ENCODE peak calls at places on chromosomes 12 and 14, in five cellular contexts. D is PC-3, Q is HCT116, L is heart left ventricle, M is uterus. Y is an unnamed sample.
A peak's percentile ranks its signal among the peaks of the same experiment; 100 is the strongest.

GRCh38 chr12:10364839-10365681 is 24.8 kb downstream of the KLRK1 start:
- DNase-seq in M (peak; percentile 61), Q (peak; percentile 71), L (no peak), D (peak; percentile 79), Y (no peak)

GRCh38 chr12:2161478-2161877 is 108.7 kb downstream of the CACNA1C start:
- DNase-seq in Q (no peak), M (peak; percentile 85), L (peak; percentile 79), D (peak; percentile 18), Y (no peak)

GRCh38 chr14:73462078-73462715 is 3.9 kb upstream of the NUMB start:
- DNase-seq in D (no peak), L (peak; percentile 67), M (peak; percentile 26), Q (no peak), Y (no peak)

GRCh38 chr14:104378636-104379225 is 200.8 kb upstream of the C14orf180 start:
- DNase-seq in L (no peak), M (no peak), D (no peak), Q (no peak), Y (no peak)

GRCh38 chr12:51593539-51593938 is 2.5 kb downstream of the SCN8A start:
- DNase-seq in L (no peak), Q (no peak), D (peak; percentile 47), M (no peak), Y (peak; percentile 32)

GRCh38 chr14:64137657-64138290 is 156.4 kb downstream of the ESR2 start:
- DNase-seq in M (no peak), D (peak; percentile 64), Q (no peak), L (no peak), Y (no peak)

GRCh38 chr14:94021416-94022157 is 4.6 kb upstream of the OTUB2 start:
- DNase-seq in D (no peak), Q (no peak), L (no peak), M (no peak), Y (no peak)

GRCh38 chr12:12779529-12779928 is 5.9 kb upstream of the APOLD1 start:
- DNase-seq in D (peak; percentile 90), L (no peak), Q (no peak), M (no peak), Y (peak; percentile 47)

GRCh38 chr12:93763746-93764147 is 86.6 kb downstream of the CRADD start:
- DNase-seq in D (peak; percentile 52), Q (no peak), L (no peak), M (no peak), Y (no peak)

GRCh38 chr12:93762912-93763311 is 85.7 kb downstream of the CRADD start:
- DNase-seq in L (no peak), M (no peak), Q (no peak), D (no peak), Y (no peak)

GRCh38 chr12:93766371-93766770 is 89.2 kb downstream of the CRADD start:
- DNase-seq in L (no peak), D (no peak), M (no peak), Q (no peak), Y (no peak)

GRCh38 chr12:93767524-93767863 is 90.3 kb downstream of the CRADD start:
- DNase-seq in L (no peak), Q (no peak), M (no peak), D (no peak), Y (no peak)

GRCh38 chr12:93766802-93767523 is 89.8 kb downstream of the CRADD start:
- DNase-seq in M (no peak), Q (no peak), L (no peak), D (peak; percentile 85), Y (no peak)
- TF ChIP-seq CTCF in M (peak; percentile 79), Q (peak; percentile 53), L (peak; percentile 73), D (peak; percentile 93), Y (peak; percentile 45)

GRCh38 chr14:100320157-100320856 is 2.8 kb upstream of the SLC25A47 start:
- DNase-seq in L (no peak), Q (no peak), D (no peak), M (no peak), Y (no peak)
- H3K4me3 ChIP-seq in L (no peak overlapping the region), Q (no peak overlapping the region), D (no peak overlapping the region), M (no peak overlapping the region), Y (no peak overlapping the region)

DNA sequence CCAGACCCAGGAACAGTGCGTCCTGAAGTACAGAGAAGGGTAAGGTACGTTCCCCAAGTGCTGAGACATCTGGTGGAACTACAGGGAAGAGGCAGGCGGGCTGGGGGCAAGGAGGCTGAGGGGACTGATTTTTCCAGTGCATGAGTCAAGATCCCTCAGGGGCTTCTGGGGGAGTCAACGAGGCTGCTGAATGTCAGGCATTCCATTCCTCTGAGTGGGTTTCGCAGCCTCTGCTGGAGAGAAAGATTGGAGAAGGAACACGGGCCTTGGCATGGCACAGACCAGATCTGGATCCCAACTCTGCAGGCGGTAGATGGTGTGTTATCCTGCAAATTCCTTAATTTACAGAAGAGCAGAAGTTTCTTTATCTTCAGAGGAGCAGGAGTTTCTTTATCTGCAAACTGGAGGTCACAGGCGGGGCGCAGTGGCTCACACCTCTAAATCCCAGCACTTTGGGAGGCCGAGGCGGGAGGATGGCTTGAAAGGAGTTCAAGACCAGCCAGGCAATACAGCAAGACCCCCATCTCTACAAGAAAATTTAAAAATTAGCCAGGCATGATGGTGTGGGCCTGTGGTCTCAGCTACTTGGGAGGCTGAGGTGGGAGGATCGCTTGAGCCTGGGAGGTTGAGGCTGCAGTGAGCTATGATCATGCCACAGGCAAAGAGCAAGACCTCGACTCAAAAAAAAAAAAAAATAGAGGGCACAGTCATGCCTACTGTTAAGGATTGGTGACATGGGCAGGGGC is 132.6 kb upstream of the MAP1LC3B2 start:
- DNase-seq in Q (peak; percentile 87), M (peak; percentile 88), L (no peak), D (peak; percentile 99), Y (peak; percentile 91)
- TF ChIP-seq CTCF in Q (no peak), M (peak; percentile 18), L (no peak), D (peak; percentile 71), Y (peak; percentile 66)

DNA sequence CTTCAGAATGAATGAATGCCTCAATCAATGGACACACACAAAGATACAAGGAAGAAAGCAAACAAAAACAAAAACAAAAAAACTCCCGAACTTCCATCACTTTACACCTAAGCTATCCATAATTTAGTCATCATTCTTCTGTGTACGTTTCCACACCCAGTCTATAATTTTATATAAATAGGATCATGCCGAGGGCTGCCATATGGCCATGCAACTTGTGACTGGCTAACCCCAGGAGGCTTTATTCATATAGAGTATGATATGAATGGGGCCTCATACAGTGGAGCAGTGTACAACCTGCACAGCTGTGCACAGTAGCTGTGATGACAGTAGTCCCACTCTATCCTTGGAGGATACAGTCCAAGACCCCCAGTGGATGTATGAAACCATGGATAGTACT is 365.7 kb downstream of the TMEM132D start:
- DNase-seq in L (no peak), D (no peak), M (no peak), Q (no peak), Y (no peak)
- H3K4me3 ChIP-seq in L (no peak overlapping the region), D (no peak overlapping the region), M (no peak overlapping the region), Q (no peak overlapping the region), Y (no peak overlapping the region)

GRCh38 chr12:129885287-129885686 is 18.5 kb downstream of the TMEM132D start:
- DNase-seq in L (no peak), D (no peak), M (no peak), Q (no peak), Y (no peak)
- TF ChIP-seq CTCF in L (no peak), D (no peak), M (no peak), Q (no peak), Y (no peak)

DNA sequence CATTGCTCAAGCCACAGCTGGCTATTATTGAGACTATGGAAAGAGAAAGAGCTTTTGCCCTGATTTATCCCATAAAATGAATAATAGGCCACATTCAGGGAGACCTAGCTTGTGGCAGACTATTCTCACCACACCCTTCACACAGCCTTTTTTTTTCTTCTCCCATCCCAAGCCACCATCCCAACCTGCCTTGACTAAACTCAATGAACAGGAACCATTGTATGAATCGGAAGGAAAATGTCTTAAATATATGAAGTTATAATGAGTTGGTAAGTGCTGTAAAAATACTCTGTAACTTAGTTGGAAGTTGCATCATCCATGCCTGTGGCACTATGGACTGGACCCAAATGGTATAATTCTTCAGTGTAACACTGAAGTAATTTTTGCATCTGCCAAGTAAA is 338.4 kb downstream of the RAD51B start:
- DNase-seq in M (no peak), L (no peak), Q (no peak), D (peak; percentile 61), Y (no peak)
- H3K4me3 ChIP-seq in M (no peak overlapping the region), L (no peak overlapping the region), Q (no peak overlapping the region), D (no peak overlapping the region), Y (no peak overlapping the region)

GRCh38 chr12:127113945-127114344 is 1153.0 kb upstream of the TMEM132C start:
- DNase-seq in D (no peak), M (no peak), Q (no peak), L (no peak), Y (no peak)

GRCh38 chr12:127107744-127108143 is 1159.2 kb upstream of the TMEM132C start:
- DNase-seq in Q (no peak), D (peak; percentile 92), M (no peak), L (no peak), Y (no peak)

GRCh38 chr12:127106723-127107122 is 1160.2 kb upstream of the TMEM132C start:
- DNase-seq in L (no peak), D (no peak), M (no peak), Q (no peak), Y (no peak)

GRCh38 chr12:127108360-127109215 is 1158.4 kb upstream of the TMEM132C start:
- DNase-seq in L (no peak), M (peak; percentile 16), D (peak; percentile 87), Q (peak; percentile 35), Y (no peak)
- TF ChIP-seq CTCF in L (peak; percentile 76), M (peak; percentile 47), D (peak; percentile 94), Q (peak; percentile 74), Y (peak; percentile 60)

Y was measured in kidney epithelial cell.